ENCODE peak calls at places on chromosomes 11 and 22, in six cellular contexts. I is H9, K is epithelial cell of esophagus, A is GM13977, N is neural progenitor cell, P is mucosa of descending colon. L is an unnamed sample.

GRCh38 chr11:19864141-19865120 is 151.8 kb downstream of the NAV2 start:
- DNase-seq in A (no peak), P (no peak), N (peak), I (no peak), K (no peak), L (no peak)

GRCh38 chr11:111586305-111586915 is 15.8 kb upstream of the SIK2 start:
- DNase-seq in A (peak), N (peak), I (no peak), P (no peak), K (peak), L (no peak)

GRCh38 chr22:43885319-43885671 is 6.5 kb downstream of the PNPLA5 start:
- DNase-seq in A (no peak), I (no peak), K (no peak), P (no peak), N (no peak), L (no peak)

GRCh38 chr11:88421530-88421929 is 84.0 kb upstream of the CTSC start:
- DNase-seq in P (no peak), K (peak), I (no peak), N (peak), A (peak), L (no peak)

GRCh38 chr11:35796542-35796941 is 134.0 kb downstream of the TRIM44 start:
- DNase-seq in N (no peak), K (peak), A (no peak), P (no peak), I (no peak), L (no peak)

GRCh38 chr11:117221775-117222517 is 9.9 kb downstream of the PCSK7 start:
- DNase-seq in K (peak), P (no peak), A (no peak), N (no peak), I (no peak), L (no peak)

GRCh38 chr22:28773461-28773867 is 969 bp downstream of the CCDC117 start:
- DNase-seq in P (no peak), A (peak), I (no peak), K (peak), N (no peak), L (no peak)

GRCh38 chr11:12402027-12402426 is 24.7 kb downstream of the PARVA start:
- DNase-seq in K (no peak), N (no peak), A (no peak), P (no peak), I (no peak), L (no peak)

GRCh38 chr11:111450480-111451320 is 61.5 kb downstream of the BTG4 start:
- DNase-seq in A (peak), I (no peak), P (no peak), N (no peak), K (no peak), L (no peak)

GRCh38 chr11:108937756-108938155 is 272.9 kb downstream of the DDX10 start:
- DNase-seq in I (no peak), A (no peak), N (no peak), P (no peak), K (no peak), L (no peak)

GRCh38 chr11:72378704-72379383 is 55.5 kb downstream of the CLPB start:
- DNase-seq in N (no peak), I (no peak), A (no peak), P (no peak), K (no peak), L (no peak)

GRCh38 chr11:827861-828167 is at the start of gene CRACR2B:
- DNase-seq in P (peak), K (no peak), I (no peak), N (no peak), A (no peak), L (no peak)

GRCh38 chr11:131688056-131688693 is 317.8 kb downstream of the NTM start:
- DNase-seq in N (peak), I (peak), K (peak), A (peak), P (peak), L (peak)

GRCh38 chr11:117949062-117949461 is 19.9 kb upstream of the TMPRSS13 start:
- DNase-seq in P (no peak), A (no peak), I (no peak), K (no peak), N (no peak), L (no peak)

GRCh38 chr11:119860561-119861094 is 131.6 kb upstream of the NECTIN1 start:
- DNase-seq in P (no peak), K (peak), I (no peak), N (no peak), A (no peak), L (no peak)

GRCh38 chr22:47195156-47195675 is 432.8 kb downstream of the TBC1D22A start:
- DNase-seq in N (no peak), K (no peak), I (no peak), P (no peak), A (no peak), L (no peak)

GRCh38 chr11:61513143-61513740 is 4.7 kb downstream of the LRRC10B start:
- DNase-seq in A (no peak), K (no peak), P (no peak), N (no peak), I (no peak), L (no peak)

GRCh38 chr11:1760351-1761109 is 3.2 kb downstream of the CTSD start:
- DNase-seq in N (no peak), I (no peak), A (no peak), P (peak), K (no peak), L (no peak)

GRCh38 chr11:131591051-131591461 is 220.6 kb downstream of the NTM start:
- DNase-seq in N (peak), I (peak), P (no peak), A (no peak), K (no peak), L (no peak)

GRCh38 chr11:78722786-78723185 is 148.1 kb upstream of the NARS2 start:
- DNase-seq in P (no peak), A (no peak), I (no peak), N (no peak), K (no peak), L (no peak)

GRCh38 chr11:81870815-81871214 is 862.8 kb downstream of the FAM181B start:
- DNase-seq in P (no peak), A (no peak), K (peak), N (no peak), I (no peak), L (no peak)

GRCh38 chr11:4111834-4112233 is 17.2 kb downstream of the RRM1 start:
- DNase-seq in I (no peak), N (no peak), A (no peak), P (no peak), K (no peak), L (no peak)

GRCh38 chr11:2221591-2221990 is 48.8 kb downstream of the ASCL2 start:
- DNase-seq in K (no peak), P (no peak), N (no peak), A (no peak), I (no peak), L (no peak)

GRCh38 chr11:36155301-36155700 is 133.9 kb downstream of the COMMD9 start:
- DNase-seq in K (no peak), A (no peak), N (no peak), P (no peak), I (no peak), L (no peak)

GRCh38 chr11:10441021-10441523 is 14.0 kb upstream of the AMPD3 start:
- DNase-seq in K (no peak), I (no peak), N (no peak), P (no peak), A (no peak), L (no peak)

GRCh38 chr11:116852261-116853125 is 15.1 kb upstream of the APOA1 start:
- DNase-seq in K (peak), I (no peak), P (peak), N (no peak), A (no peak), L (no peak)

GRCh38 chr11:93718057-93718563 is 23.2 kb downstream of the TAF1D start:
- DNase-seq in I (no peak), K (no peak), P (no peak), N (no peak), A (peak), L (no peak)

GRCh38 chr11:72735495-72736027 is 16.6 kb downstream of the ARAP1 start:
- DNase-seq in I (peak), K (peak), P (no peak), A (no peak), N (no peak), L (no peak)

GRCh38 chr22:45460288-45461109 is 42.2 kb upstream of the FBLN1 start:
- DNase-seq in N (no peak), K (no peak), I (no peak), P (peak), A (no peak), L (no peak)

GRCh38 chr11:8652140-8652539 is 30.3 kb downstream of the TRIM66 start:
- DNase-seq in I (no peak), A (no peak), P (no peak), K (peak), N (no peak), L (no peak)

GRCh38 chr11:124798991-124799383 is 1.2 kb downstream of the MSANTD2 start:
- DNase-seq in N (no peak), A (peak), K (peak), I (no peak), P (no peak), L (no peak)

GRCh38 chr11:83727251-83727650 is 441.1 kb upstream of the CCDC90B start:
- DNase-seq in K (no peak), P (no peak), N (no peak), A (no peak), I (no peak), L (no peak)

GRCh38 chr22:24106385-24107381 is 74.6 kb upstream of the SUSD2 start:
- DNase-seq in A (peak), I (peak), N (peak), P (peak), K (no peak), L (no peak)

GRCh38 chr11:36091256-36091811 is 147.5 kb downstream of the LDLRAD3 start:
- DNase-seq in P (no peak), N (no peak), K (no peak), I (no peak), A (no peak), L (no peak)

GRCh38 chr11:82858556-82859091 is 41.6 kb downstream of the PRCP start:
- DNase-seq in A (no peak), I (no peak), K (peak), P (no peak), N (no peak), L (no peak)

DNA sequence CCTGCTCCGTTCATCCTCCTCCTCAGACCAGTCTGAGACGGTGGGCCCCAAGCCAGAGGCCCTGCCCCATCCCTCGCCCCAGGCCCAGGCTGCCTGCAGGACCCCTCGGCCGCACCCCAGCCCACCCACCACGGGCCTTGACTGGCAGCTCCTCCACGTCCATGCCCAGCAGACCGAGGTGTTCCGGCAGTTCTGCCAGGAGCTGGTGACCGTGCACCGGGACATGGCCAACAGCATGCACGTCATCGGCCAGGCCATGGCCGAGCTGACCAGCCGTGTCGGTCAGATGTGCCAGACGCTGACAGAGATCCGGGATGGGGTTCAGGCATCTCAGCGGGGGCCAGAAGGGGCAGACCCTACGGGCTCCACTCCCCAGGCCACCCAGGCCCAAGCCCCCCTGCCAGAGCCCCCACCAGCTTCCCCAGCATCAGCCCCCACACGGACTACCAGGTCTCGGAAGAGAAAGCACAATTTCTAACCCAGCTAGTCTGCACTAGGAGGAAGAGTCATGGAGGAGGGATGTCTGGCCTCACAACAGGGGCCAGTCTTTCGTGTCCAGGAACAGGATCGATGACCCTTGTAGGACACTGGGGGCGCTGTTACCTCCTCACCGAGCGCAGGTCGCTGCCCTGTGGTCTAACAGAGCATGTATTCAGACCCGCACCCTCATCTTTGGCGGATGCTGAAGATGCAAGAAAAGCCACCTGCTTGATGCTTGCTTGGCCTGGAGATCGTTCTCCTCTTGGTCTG is 66.3 kb downstream of the PRDM11 start:
- DNase-seq in K (no peak), N (peak), P (no peak), I (peak), A (no peak), L (no peak)
- TF ChIP-seq CTCF in K (no peak), N (peak), P (no peak), I (peak), A (no peak), L (no peak)

DNA sequence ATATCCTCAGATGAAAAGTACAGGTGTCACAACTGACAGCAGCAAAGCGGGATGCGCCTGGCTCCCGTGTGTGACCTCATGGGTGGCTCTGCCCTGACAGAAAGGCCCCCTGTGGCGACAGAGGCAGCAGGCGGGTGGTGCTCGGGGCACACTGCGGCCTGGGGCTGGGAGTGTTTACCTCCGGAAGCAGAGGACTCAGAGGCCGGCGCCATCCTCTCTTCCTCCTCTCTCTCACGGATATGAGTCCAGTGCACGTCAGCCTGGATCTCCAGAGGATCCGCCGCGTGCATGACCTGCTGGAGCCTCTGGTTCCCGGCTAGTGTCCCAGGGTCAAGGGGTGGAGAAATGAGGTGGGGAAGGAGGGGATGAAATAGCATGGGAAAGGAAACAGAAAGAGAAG is 53.2 kb upstream of the BID start:
- DNase-seq in A (no peak), N (no peak), P (no peak), K (no peak), I (no peak), L (no peak)
- TF ChIP-seq CTCF in A (no peak), N (no peak), P (no peak), K (no peak), I (no peak), L (no peak)

GRCh38 chr11:40215605-40216004 is 1243.8 kb downstream of the LRRC4C start:
- DNase-seq in K (no peak), P (no peak), A (no peak), I (no peak), N (peak), L (no peak)
- TF ChIP-seq CTCF in K (no peak), P (no peak), A (no peak), I (no peak), N (no peak), L (no peak)

DNA sequence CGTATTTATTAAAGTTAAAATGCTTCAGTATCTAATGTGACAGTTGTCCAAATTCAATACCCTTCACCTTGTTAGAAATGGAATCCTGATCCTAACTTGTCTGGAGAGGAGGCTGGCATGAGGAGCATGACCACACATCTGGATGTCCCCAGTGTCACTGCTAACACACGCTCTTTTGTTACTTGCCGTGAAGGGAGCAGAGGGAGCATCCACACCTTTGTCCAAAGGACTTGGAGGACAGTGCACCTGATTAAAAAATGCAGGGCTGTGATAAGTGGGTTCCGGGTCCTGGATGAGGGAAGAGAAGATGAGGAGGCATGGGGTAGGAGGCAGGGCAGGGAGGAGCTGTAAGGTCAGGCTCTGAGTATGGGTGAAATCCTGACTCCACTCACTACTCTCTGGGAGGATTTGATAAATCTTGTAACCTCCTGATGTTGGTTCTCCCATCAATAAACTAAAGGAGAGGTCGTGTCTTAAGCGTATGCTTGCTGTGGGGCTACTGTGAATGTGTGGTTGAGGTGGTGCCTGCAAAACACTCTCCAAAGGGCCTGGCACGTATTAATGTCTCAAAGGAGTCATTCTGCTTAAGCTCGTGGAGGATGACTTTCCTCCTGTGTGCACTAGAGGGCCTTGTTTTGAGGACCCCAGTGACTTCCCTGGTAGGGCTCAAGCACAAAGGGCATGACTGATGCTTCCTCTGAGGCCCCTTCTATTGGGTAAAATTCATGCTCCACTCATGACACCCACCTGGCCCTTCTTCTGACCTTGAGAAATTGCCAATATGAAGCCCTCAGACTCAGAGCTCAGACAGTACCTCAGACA is 16.8 kb upstream of the IGLL5 start:
- DNase-seq in P (no peak), K (no peak), A (no peak), I (peak), N (peak), L (no peak)
- TF ChIP-seq CTCF in P (no peak), K (no peak), A (no peak), I (peak), N (peak), L (no peak)

GRCh38 chr11:5611627-5612026 is 13.2 kb upstream of the TRIM34 start:
- DNase-seq in A (no peak), P (no peak), N (peak), I (no peak), K (no peak), L (no peak)
- TF ChIP-seq CTCF in A (no peak), P (no peak), N (peak), I (peak), K (no peak), L (no peak)

GRCh38 chr11:65853249-65853979 is 4.6 kb downstream of the CFL1 start:
- DNase-seq in I (peak), P (peak), K (no peak), N (peak), A (no peak), L (no peak)
- TF ChIP-seq CTCF in I (peak), P (no peak), K (no peak), N (peak), A (no peak), L (no peak)

GRCh38 chr22:19896665-19897355 is 42.1 kb upstream of the GNB1L start:
- DNase-seq in I (no peak), K (no peak), N (no peak), A (no peak), P (no peak), L (no peak)
- TF ChIP-seq CTCF in I (no peak), K (no peak), N (no peak), A (no peak), P (no peak), L (no peak)

DNA sequence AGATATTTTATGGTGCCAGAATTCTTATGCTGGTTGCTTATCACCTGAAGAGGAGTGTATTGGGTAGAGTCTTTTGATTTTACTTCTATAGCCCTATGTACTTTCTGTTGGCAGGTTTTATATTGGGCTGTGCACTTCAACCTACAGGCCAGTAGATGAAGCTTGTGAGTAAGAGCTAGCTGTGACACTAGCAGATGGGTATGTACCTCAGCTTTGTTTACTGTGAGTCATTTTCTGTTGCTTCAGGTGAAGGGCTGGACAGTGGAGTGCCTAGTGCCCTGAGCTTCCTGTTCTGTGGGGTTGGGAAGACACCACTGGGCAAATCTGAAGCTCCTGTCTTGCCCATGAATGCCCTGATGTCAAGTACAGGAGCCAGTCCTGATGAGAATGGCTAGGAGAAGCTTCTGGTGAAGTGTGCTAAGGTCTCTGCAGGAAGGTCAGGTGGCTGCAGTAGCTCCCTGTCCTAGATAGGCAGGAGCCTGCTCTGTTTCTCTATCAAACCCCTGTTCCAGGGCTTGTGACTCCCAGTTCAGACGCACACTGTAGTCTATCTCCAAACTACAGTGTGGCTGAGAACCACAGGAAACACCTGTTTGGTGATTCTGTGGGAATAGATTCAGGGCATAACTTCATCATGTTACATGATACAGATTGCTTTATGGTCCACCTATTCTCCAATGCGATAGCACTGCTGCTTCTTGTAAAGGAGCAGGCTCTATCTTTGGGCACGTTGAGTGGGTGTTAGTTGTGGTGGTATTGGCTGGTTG is 755.7 kb downstream of the KCNA4 start:
- DNase-seq in K (peak), A (no peak), I (no peak), N (no peak), P (no peak), L (no peak)
- TF ChIP-seq CTCF in K (peak), A (no peak), I (no peak), N (no peak), P (no peak), L (no peak)

GRCh38 chr11:66388746-66389386 is 17.3 kb upstream of the SLC29A2 start:
- DNase-seq in A (peak), N (peak), P (peak), K (peak), I (peak), L (no peak)

GRCh38 chr11:66391322-66391721 is 19.8 kb upstream of the SLC29A2 start:
- DNase-seq in K (no peak), A (peak), P (no peak), N (no peak), I (no peak), L (no peak)

GRCh38 chr11:66386171-66387069 is 14.9 kb upstream of the SLC29A2 start:
- DNase-seq in P (peak), N (peak), I (peak), A (peak), K (peak), L (peak)
- TF ChIP-seq CTCF in P (peak), N (peak), I (peak), A (peak), K (peak), L (peak)